ENCODE peak calls at places on chromosome 6, in nine cellular contexts. E is GM12864, J is astrocyte of the spinal cord, D is NCI-H460, X is fibroblast of the aortic adventitia, F is fibroblast of pulmonary artery, K is PC-3, T is C1 segment of cervical spinal cord, N is NCI-H748 treated with DMSO at 0.1 percent for 48 hours. U is an unnamed sample.

GRCh38 chr6:87807423-87807978 is 105.5 kb upstream of the AKIRIN2 start:
- DNase-seq in D (no peak), T (no peak), K (no peak), F (no peak), J (no peak), E (no peak), N (no peak), X (no peak), U (no peak)

GRCh38 chr6:29845405-29846006 is 17.9 kb downstream of the HLA-G start:
- DNase-seq in D (no peak), T (no peak), X (no peak), F (no peak), J (no peak), N (peak), E (peak), K (peak), U (peak)

GRCh38 chr6:170178561-170179477 is 112.1 kb downstream of the DLL1 start:
- DNase-seq in X (peak), K (peak), T (no peak), J (peak), E (no peak), F (peak), D (no peak), N (peak), U (no peak)

GRCh38 chr6:5517781-5518180 is 256.5 kb downstream of the FARS2 start:
- DNase-seq in N (no peak), K (no peak), X (no peak), T (no peak), J (no peak), F (no peak), E (no peak), D (no peak), U (peak)

GRCh38 chr6:154653853-154654252 is 79.4 kb upstream of the SCAF8 start:
- DNase-seq in T (no peak), J (peak), D (no peak), F (peak), E (no peak), K (peak), N (no peak), X (peak), U (no peak)

GRCh38 chr6:19408331-19408730 is 428.8 kb upstream of the ID4 start:
- DNase-seq in E (no peak), J (peak), D (no peak), N (no peak), K (peak), F (peak), X (peak), T (no peak), U (no peak)

GRCh38 chr6:54451516-54451915 is 143.3 kb downstream of the TINAG start:
- DNase-seq in E (no peak), F (no peak), X (no peak), N (no peak), T (no peak), K (no peak), J (no peak), D (no peak), U (no peak)

GRCh38 chr6:16331328-16332174 is 93.2 kb downstream of the GMPR start:
- DNase-seq in K (peak), E (peak), N (peak), F (peak), D (peak), T (peak), J (peak), X (peak), U (peak)

GRCh38 chr6:149651056-149651455 is 2.5 kb upstream of the KATNA1 start:
- DNase-seq in K (no peak), T (no peak), F (no peak), J (no peak), N (no peak), D (no peak), X (no peak), E (no peak), U (no peak)

GRCh38 chr6:166655251-166655650 is 28.2 kb upstream of the RPS6KA2 start:
- DNase-seq in T (no peak), E (no peak), N (no peak), J (no peak), D (no peak), X (no peak), F (no peak), K (no peak), U (no peak)

GRCh38 chr6:116665464-116665863 is 3.1 kb downstream of the ZUP1 start:
- DNase-seq in E (no peak), F (no peak), J (no peak), X (no peak), K (no peak), N (no peak), D (no peak), T (no peak), U (no peak)